ENCODE peak calls at places on chromosomes 12 and 14, in four cellular contexts. S is NCI-H187 treated with DMSO at 0.1 percent for 48 hours, Y is HEK293T, V is RPMI7951. Z is an unnamed sample.

GRCh38 chr12:3034067-3034750 is 43.0 kb upstream of the TSPAN9 start:
- DNase-seq in Y (peak), V (peak), S (no peak), Z (peak)

GRCh38 chr14:95041477-95042020 is 115.8 kb downstream of the DICER1 start:
- DNase-seq in S (no peak), V (no peak), Y (no peak), Z (no peak)

GRCh38 chr12:110885152-110885840 is 35.1 kb downstream of the MYL2 start:
- DNase-seq in Y (no peak), V (no peak), S (no peak), Z (no peak)

GRCh38 chr12:24960222-24960855 is 11.4 kb upstream of the BCAT1 start:
- DNase-seq in S (no peak), V (peak), Y (peak), Z (peak)

GRCh38 chr12:114903394-114903748 is 219.4 kb upstream of the TBX3 start:
- DNase-seq in V (no peak), Y (no peak), S (no peak), Z (no peak)

GRCh38 chr14:38412654-38413053 is 156.8 kb upstream of the CLEC14A start:
- DNase-seq in S (no peak), V (no peak), Y (no peak), Z (no peak)

GRCh38 chr12:108515916-108516315 is 839 bp downstream of the FICD start:
- DNase-seq in Y (no peak), S (no peak), V (no peak), Z (no peak)

GRCh38 chr14:66288511-66288910 is 197.7 kb upstream of the CCDC196 start:
- DNase-seq in V (no peak), S (no peak), Y (no peak), Z (no peak)

GRCh38 chr12:5944053-5944452 is 1.0 kb downstream of the ANO2 start:
- DNase-seq in S (no peak), Y (no peak), V (no peak), Z (no peak)

GRCh38 chr12:88519802-88520435 is 60.4 kb downstream of the KITLG start:
- DNase-seq in V (no peak), Y (no peak), S (no peak), Z (no peak)

GRCh38 chr14:105317546-105317945 is 3.0 kb downstream of the PACS2 start:
- DNase-seq in Y (no peak), V (no peak), S (no peak), Z (no peak)

GRCh38 chr14:22460461-22461195 is 128.4 kb downstream of the DAD1 start:
- DNase-seq in S (no peak), Y (no peak), V (peak), Z (no peak)

GRCh38 chr12:112342587-112342986 is 39.6 kb downstream of the HECTD4 start:
- DNase-seq in S (no peak), V (no peak), Y (no peak), Z (no peak)